ENCODE peak calls at places on chromosomes 11 and 22, in six cellular contexts. One of them, this sample, is unnamed.

GRCh38 chr11:120581317-120581716 is 69.8 kb downstream of the GRIK4 start:
- DNase-seq in stimulated activated CD4-positive, alpha-beta T cell treated with anti-CD3 and anti-CD28 coated beads, Interleukin-2, amount 100 ng/mL, for 48 hours: no peak
- DNase-seq in mucosa of gallbladder: no peak
- DNase-seq in iPS-NIHi11: no peak
- DNase-seq in amniotic stem cell: no peak
- DNase-seq in fibroblast of gingiva: no peak
- DNase-seq in this sample: no peak

GRCh38 chr11:128695539-128696221 is 1.8 kb downstream of the FLI1 start:
- DNase-seq in stimulated activated CD4-positive, alpha-beta T cell treated with anti-CD3 and anti-CD28 coated beads, Interleukin-2, amount 100 ng/mL, for 48 hours: no peak
- DNase-seq in mucosa of gallbladder: no peak
- DNase-seq in iPS-NIHi11: no peak
- DNase-seq in amniotic stem cell: no peak
- DNase-seq in fibroblast of gingiva: no peak
- DNase-seq in this sample: no peak

GRCh38 chr11:64876835-64877341 is 1.5 kb downstream of the EHD1 start:
- DNase-seq in stimulated activated CD4-positive, alpha-beta T cell treated with anti-CD3 and anti-CD28 coated beads, Interleukin-2, amount 100 ng/mL, for 48 hours: no peak
- DNase-seq in mucosa of gallbladder: no peak
- DNase-seq in iPS-NIHi11: no peak
- DNase-seq in amniotic stem cell: peak
- DNase-seq in fibroblast of gingiva: peak
- DNase-seq in this sample: peak

GRCh38 chr22:17230239-17230638 is 11.0 kb upstream of the ADA2 start:
- DNase-seq in stimulated activated CD4-positive, alpha-beta T cell treated with anti-CD3 and anti-CD28 coated beads, Interleukin-2, amount 100 ng/mL, for 48 hours: no peak
- DNase-seq in mucosa of gallbladder: no peak
- DNase-seq in iPS-NIHi11: no peak
- DNase-seq in amniotic stem cell: no peak
- DNase-seq in fibroblast of gingiva: no peak
- DNase-seq in this sample: no peak

GRCh38 chr22:49307071-49307830 is 520.4 kb downstream of the BRD1 start:
- DNase-seq in stimulated activated CD4-positive, alpha-beta T cell treated with anti-CD3 and anti-CD28 coated beads, Interleukin-2, amount 100 ng/mL, for 48 hours: no peak
- DNase-seq in mucosa of gallbladder: no peak
- DNase-seq in iPS-NIHi11: no peak
- DNase-seq in amniotic stem cell: no peak
- DNase-seq in fibroblast of gingiva: no peak
- DNase-seq in this sample: no peak

GRCh38 chr11:78812513-78813293 is 238.0 kb upstream of the NARS2 start:
- DNase-seq in stimulated activated CD4-positive, alpha-beta T cell treated with anti-CD3 and anti-CD28 coated beads, Interleukin-2, amount 100 ng/mL, for 48 hours: no peak
- DNase-seq in mucosa of gallbladder: no peak
- DNase-seq in iPS-NIHi11: no peak
- DNase-seq in amniotic stem cell: no peak
- DNase-seq in fibroblast of gingiva: no peak
- DNase-seq in this sample: peak

GRCh38 chr22:35643991-35644390 is 4.3 kb upstream of the APOL6 start:
- DNase-seq in stimulated activated CD4-positive, alpha-beta T cell treated with anti-CD3 and anti-CD28 coated beads, Interleukin-2, amount 100 ng/mL, for 48 hours: no peak
- DNase-seq in mucosa of gallbladder: no peak
- DNase-seq in iPS-NIHi11: no peak
- DNase-seq in amniotic stem cell: no peak
- DNase-seq in fibroblast of gingiva: no peak
- DNase-seq in this sample: no peak

GRCh38 chr11:96827164-96827563 is 437.4 kb downstream of the JRKL start:
- DNase-seq in stimulated activated CD4-positive, alpha-beta T cell treated with anti-CD3 and anti-CD28 coated beads, Interleukin-2, amount 100 ng/mL, for 48 hours: no peak
- DNase-seq in mucosa of gallbladder: no peak
- DNase-seq in iPS-NIHi11: peak
- DNase-seq in amniotic stem cell: no peak
- DNase-seq in fibroblast of gingiva: no peak
- DNase-seq in this sample: peak

GRCh38 chr22:50169181-50169759 is 1.3 kb upstream of the PANX2 start:
- DNase-seq in stimulated activated CD4-positive, alpha-beta T cell treated with anti-CD3 and anti-CD28 coated beads, Interleukin-2, amount 100 ng/mL, for 48 hours: no peak
- DNase-seq in mucosa of gallbladder: no peak
- DNase-seq in iPS-NIHi11: no peak
- DNase-seq in amniotic stem cell: no peak
- DNase-seq in fibroblast of gingiva: no peak
- DNase-seq in this sample: no peak

GRCh38 chr22:31206896-31207687 is 5.0 kb upstream of the LIMK2 start:
- DNase-seq in stimulated activated CD4-positive, alpha-beta T cell treated with anti-CD3 and anti-CD28 coated beads, Interleukin-2, amount 100 ng/mL, for 48 hours: peak
- DNase-seq in mucosa of gallbladder: peak
- DNase-seq in iPS-NIHi11: peak
- DNase-seq in amniotic stem cell: no peak
- DNase-seq in fibroblast of gingiva: no peak
- DNase-seq in this sample: no peak

GRCh38 chr11:63804259-63804658 is 9.0 kb upstream of the SPINDOC start:
- DNase-seq in stimulated activated CD4-positive, alpha-beta T cell treated with anti-CD3 and anti-CD28 coated beads, Interleukin-2, amount 100 ng/mL, for 48 hours: no peak
- DNase-seq in mucosa of gallbladder: peak
- DNase-seq in iPS-NIHi11: no peak
- DNase-seq in amniotic stem cell: no peak
- DNase-seq in fibroblast of gingiva: no peak
- DNase-seq in this sample: no peak

GRCh38 chr11:70191495-70192140 is 11.5 kb upstream of the FADD start:
- DNase-seq in stimulated activated CD4-positive, alpha-beta T cell treated with anti-CD3 and anti-CD28 coated beads, Interleukin-2, amount 100 ng/mL, for 48 hours: peak
- DNase-seq in mucosa of gallbladder: peak
- DNase-seq in iPS-NIHi11: peak
- DNase-seq in amniotic stem cell: peak
- DNase-seq in fibroblast of gingiva: peak
- DNase-seq in this sample: peak

GRCh38 chr11:27532652-27533325 is 26.2 kb upstream of the LIN7C start:
- DNase-seq in stimulated activated CD4-positive, alpha-beta T cell treated with anti-CD3 and anti-CD28 coated beads, Interleukin-2, amount 100 ng/mL, for 48 hours: no peak
- DNase-seq in mucosa of gallbladder: no peak
- DNase-seq in iPS-NIHi11: no peak
- DNase-seq in amniotic stem cell: no peak
- DNase-seq in fibroblast of gingiva: peak
- DNase-seq in this sample: no peak

GRCh38 chr11:109034341-109034696 is 369.4 kb downstream of the DDX10 start:
- DNase-seq in stimulated activated CD4-positive, alpha-beta T cell treated with anti-CD3 and anti-CD28 coated beads, Interleukin-2, amount 100 ng/mL, for 48 hours: no peak
- DNase-seq in mucosa of gallbladder: no peak
- DNase-seq in iPS-NIHi11: no peak
- DNase-seq in amniotic stem cell: no peak
- DNase-seq in fibroblast of gingiva: no peak
- DNase-seq in this sample: no peak

GRCh38 chr11:123386746-123387510 is 43.1 kb upstream of the GRAMD1B start:
- DNase-seq in stimulated activated CD4-positive, alpha-beta T cell treated with anti-CD3 and anti-CD28 coated beads, Interleukin-2, amount 100 ng/mL, for 48 hours: no peak
- DNase-seq in mucosa of gallbladder: no peak
- DNase-seq in iPS-NIHi11: no peak
- DNase-seq in amniotic stem cell: no peak
- DNase-seq in fibroblast of gingiva: no peak
- DNase-seq in this sample: peak

GRCh38 chr22:21738081-21738480 is 2.5 kb upstream of the YPEL1 start:
- DNase-seq in stimulated activated CD4-positive, alpha-beta T cell treated with anti-CD3 and anti-CD28 coated beads, Interleukin-2, amount 100 ng/mL, for 48 hours: no peak
- DNase-seq in mucosa of gallbladder: no peak
- DNase-seq in iPS-NIHi11: no peak
- DNase-seq in amniotic stem cell: no peak
- DNase-seq in fibroblast of gingiva: no peak
- DNase-seq in this sample: no peak

GRCh38 chr11:127023991-127024390 is 23.4 kb upstream of the KIRREL3 start:
- DNase-seq in stimulated activated CD4-positive, alpha-beta T cell treated with anti-CD3 and anti-CD28 coated beads, Interleukin-2, amount 100 ng/mL, for 48 hours: no peak
- DNase-seq in mucosa of gallbladder: no peak
- DNase-seq in iPS-NIHi11: no peak
- DNase-seq in amniotic stem cell: no peak
- DNase-seq in fibroblast of gingiva: no peak
- DNase-seq in this sample: no peak

GRCh38 chr11:86208572-86208971 is 36.0 kb upstream of the EED start:
- DNase-seq in stimulated activated CD4-positive, alpha-beta T cell treated with anti-CD3 and anti-CD28 coated beads, Interleukin-2, amount 100 ng/mL, for 48 hours: no peak
- DNase-seq in mucosa of gallbladder: no peak
- DNase-seq in iPS-NIHi11: no peak
- DNase-seq in amniotic stem cell: no peak
- DNase-seq in fibroblast of gingiva: no peak
- DNase-seq in this sample: no peak

GRCh38 chr11:42329930-42330555 is 870.6 kb upstream of the LRRC4C start:
- DNase-seq in stimulated activated CD4-positive, alpha-beta T cell treated with anti-CD3 and anti-CD28 coated beads, Interleukin-2, amount 100 ng/mL, for 48 hours: no peak
- DNase-seq in mucosa of gallbladder: no peak
- DNase-seq in iPS-NIHi11: no peak
- DNase-seq in amniotic stem cell: no peak
- DNase-seq in fibroblast of gingiva: no peak
- DNase-seq in this sample: no peak

GRCh38 chr11:18100926-18101656 is 4.8 kb downstream of the SAAL1 start:
- DNase-seq in stimulated activated CD4-positive, alpha-beta T cell treated with anti-CD3 and anti-CD28 coated beads, Interleukin-2, amount 100 ng/mL, for 48 hours: no peak
- DNase-seq in mucosa of gallbladder: no peak
- DNase-seq in iPS-NIHi11: no peak
- DNase-seq in amniotic stem cell: no peak
- DNase-seq in fibroblast of gingiva: no peak
- DNase-seq in this sample: peak

GRCh38 chr22:46612904-46613605 is 7.1 kb upstream of the GRAMD4 start:
- DNase-seq in stimulated activated CD4-positive, alpha-beta T cell treated with anti-CD3 and anti-CD28 coated beads, Interleukin-2, amount 100 ng/mL, for 48 hours: peak
- DNase-seq in mucosa of gallbladder: no peak
- DNase-seq in iPS-NIHi11: no peak
- DNase-seq in amniotic stem cell: no peak
- DNase-seq in fibroblast of gingiva: no peak
- DNase-seq in this sample: no peak

GRCh38 chr22:21629262-21630149 is at the start of gene YDJC:
- DNase-seq in stimulated activated CD4-positive, alpha-beta T cell treated with anti-CD3 and anti-CD28 coated beads, Interleukin-2, amount 100 ng/mL, for 48 hours: peak
- DNase-seq in mucosa of gallbladder: peak
- DNase-seq in iPS-NIHi11: peak
- DNase-seq in amniotic stem cell: peak
- DNase-seq in fibroblast of gingiva: peak
- DNase-seq in this sample: peak

GRCh38 chr22:40265783-40266182 is 80.5 kb upstream of the ADSL start:
- DNase-seq in stimulated activated CD4-positive, alpha-beta T cell treated with anti-CD3 and anti-CD28 coated beads, Interleukin-2, amount 100 ng/mL, for 48 hours: no peak
- DNase-seq in mucosa of gallbladder: no peak
- DNase-seq in iPS-NIHi11: no peak
- DNase-seq in amniotic stem cell: no peak
- DNase-seq in fibroblast of gingiva: no peak
- DNase-seq in this sample: no peak

GRCh38 chr11:69240332-69241074 is 53.5 kb upstream of the MYEOV start:
- DNase-seq in stimulated activated CD4-positive, alpha-beta T cell treated with anti-CD3 and anti-CD28 coated beads, Interleukin-2, amount 100 ng/mL, for 48 hours: no peak
- DNase-seq in mucosa of gallbladder: no peak
- DNase-seq in iPS-NIHi11: peak
- DNase-seq in amniotic stem cell: no peak
- DNase-seq in fibroblast of gingiva: no peak
- DNase-seq in this sample: peak

GRCh38 chr11:26626346-26626745 is 54.3 kb upstream of the MUC15 start:
- DNase-seq in stimulated activated CD4-positive, alpha-beta T cell treated with anti-CD3 and anti-CD28 coated beads, Interleukin-2, amount 100 ng/mL, for 48 hours: no peak
- DNase-seq in mucosa of gallbladder: no peak
- DNase-seq in iPS-NIHi11: no peak
- DNase-seq in amniotic stem cell: no peak
- DNase-seq in fibroblast of gingiva: peak
- DNase-seq in this sample: no peak

GRCh38 chr11:118646393-118646792 is 33.1 kb downstream of the TREH start:
- DNase-seq in stimulated activated CD4-positive, alpha-beta T cell treated with anti-CD3 and anti-CD28 coated beads, Interleukin-2, amount 100 ng/mL, for 48 hours: no peak
- DNase-seq in mucosa of gallbladder: no peak
- DNase-seq in iPS-NIHi11: no peak
- DNase-seq in amniotic stem cell: no peak
- DNase-seq in fibroblast of gingiva: no peak
- DNase-seq in this sample: no peak

GRCh38 chr11:132734217-132734616 is 798.1 kb downstream of the OPCML start:
- DNase-seq in stimulated activated CD4-positive, alpha-beta T cell treated with anti-CD3 and anti-CD28 coated beads, Interleukin-2, amount 100 ng/mL, for 48 hours: no peak
- DNase-seq in mucosa of gallbladder: no peak
- DNase-seq in iPS-NIHi11: no peak
- DNase-seq in amniotic stem cell: no peak
- DNase-seq in fibroblast of gingiva: no peak
- DNase-seq in this sample: peak

GRCh38 chr11:2888266-2888968 is 2.8 kb upstream of the CDKN1C start:
- DNase-seq in stimulated activated CD4-positive, alpha-beta T cell treated with anti-CD3 and anti-CD28 coated beads, Interleukin-2, amount 100 ng/mL, for 48 hours: peak
- DNase-seq in mucosa of gallbladder: peak
- DNase-seq in iPS-NIHi11: peak
- DNase-seq in amniotic stem cell: peak
- DNase-seq in fibroblast of gingiva: peak
- DNase-seq in this sample: peak

GRCh38 chr11:119120639-119121007 is 757 bp upstream of the HINFP start:
- DNase-seq in stimulated activated CD4-positive, alpha-beta T cell treated with anti-CD3 and anti-CD28 coated beads, Interleukin-2, amount 100 ng/mL, for 48 hours: no peak
- DNase-seq in mucosa of gallbladder: no peak
- DNase-seq in iPS-NIHi11: no peak
- DNase-seq in amniotic stem cell: no peak
- DNase-seq in fibroblast of gingiva: peak
- DNase-seq in this sample: no peak

GRCh38 chr11:96338910-96339703 is 3.9 kb downstream of the MAML2 start:
- DNase-seq in stimulated activated CD4-positive, alpha-beta T cell treated with anti-CD3 and anti-CD28 coated beads, Interleukin-2, amount 100 ng/mL, for 48 hours: no peak
- DNase-seq in mucosa of gallbladder: no peak
- DNase-seq in iPS-NIHi11: no peak
- DNase-seq in amniotic stem cell: no peak
- DNase-seq in fibroblast of gingiva: peak
- DNase-seq in this sample: peak

GRCh38 chr11:16942917-16943316 is 71.3 kb downstream of the PLEKHA7 start:
- DNase-seq in stimulated activated CD4-positive, alpha-beta T cell treated with anti-CD3 and anti-CD28 coated beads, Interleukin-2, amount 100 ng/mL, for 48 hours: no peak
- DNase-seq in mucosa of gallbladder: no peak
- DNase-seq in iPS-NIHi11: no peak
- DNase-seq in amniotic stem cell: no peak
- DNase-seq in fibroblast of gingiva: no peak
- DNase-seq in this sample: no peak

GRCh38 chr11:11444027-11444799 is 91.2 kb upstream of the CSNK2A3 start:
- DNase-seq in stimulated activated CD4-positive, alpha-beta T cell treated with anti-CD3 and anti-CD28 coated beads, Interleukin-2, amount 100 ng/mL, for 48 hours: no peak
- DNase-seq in mucosa of gallbladder: no peak
- DNase-seq in iPS-NIHi11: no peak
- DNase-seq in amniotic stem cell: no peak
- DNase-seq in fibroblast of gingiva: no peak
- DNase-seq in this sample: no peak

GRCh38 chr11:65072631-65072966 is 11.2 kb downstream of the CDCA5 start:
- DNase-seq in stimulated activated CD4-positive, alpha-beta T cell treated with anti-CD3 and anti-CD28 coated beads, Interleukin-2, amount 100 ng/mL, for 48 hours: no peak
- DNase-seq in mucosa of gallbladder: no peak
- DNase-seq in iPS-NIHi11: no peak
- DNase-seq in amniotic stem cell: no peak
- DNase-seq in fibroblast of gingiva: no peak
- DNase-seq in this sample: no peak

GRCh38 chr11:73078631-73079030 is 63.5 kb downstream of the FCHSD2 start:
- DNase-seq in stimulated activated CD4-positive, alpha-beta T cell treated with anti-CD3 and anti-CD28 coated beads, Interleukin-2, amount 100 ng/mL, for 48 hours: no peak
- DNase-seq in mucosa of gallbladder: no peak
- DNase-seq in iPS-NIHi11: no peak
- DNase-seq in amniotic stem cell: no peak
- DNase-seq in fibroblast of gingiva: no peak
- DNase-seq in this sample: no peak

GRCh38 chr11:38304926-38305325 is 1706.9 kb upstream of the RAG2 start:
- DNase-seq in stimulated activated CD4-positive, alpha-beta T cell treated with anti-CD3 and anti-CD28 coated beads, Interleukin-2, amount 100 ng/mL, for 48 hours: no peak
- DNase-seq in mucosa of gallbladder: no peak
- DNase-seq in iPS-NIHi11: no peak
- DNase-seq in amniotic stem cell: no peak
- DNase-seq in fibroblast of gingiva: no peak
- DNase-seq in this sample: no peak

This sample was measured in mesendoderm.